ENCODE peak calls at places on chromosomes 11 and 22, in ten cellular contexts. D is heart right ventricle; P is colonic mucosa; H is ovary; G is HL-60; T is right lobe of liver; A is body of pancreas; B is heart left ventricle; L is WERI-Rb-1; O is CD8-positive, alpha-beta T cell. N is an unnamed sample. For H3K27me3, the result is how much of the 10 kb centered on the place peaks cover.

GRCh38 chr11:9533736-9534473 is 39.6 kb upstream of the WEE1 start:
- DNase-seq in T (no peak), G (no peak), H (no peak), D (no peak), A (no peak), P (no peak), B (no peak), L (no peak), O (no peak), N (no peak)

GRCh38 chr11:125393331-125393730 is 102.7 kb downstream of the FEZ1 start:
- DNase-seq in D (no peak), G (no peak), O (no peak), T (no peak), B (no peak), P (no peak), L (peak), H (no peak), A (no peak), N (no peak)

GRCh38 chr11:43555811-43556210 is 124.7 kb upstream of the HSD17B12 start:
- DNase-seq in T (peak), A (peak), D (peak), H (peak), G (no peak), P (no peak), B (no peak), L (no peak), O (no peak), N (no peak)

GRCh38 chr11:9853929-9854557 is 190.2 kb downstream of the SWAP70 start:
- DNase-seq in P (no peak), H (no peak), O (no peak), D (no peak), G (no peak), B (no peak), L (no peak), A (no peak), T (no peak), N (no peak)

GRCh38 chr11:2580061-2580421 is 119.8 kb downstream of the KCNQ1OT1 start:
- DNase-seq in D (peak), P (no peak), L (peak), H (peak), B (peak), O (no peak), T (no peak), G (no peak), A (peak), N (peak)

GRCh38 chr11:126210871-126211235 is 597 bp downstream of the RPUSD4 start:
- DNase-seq in L (no peak), H (no peak), G (no peak), T (no peak), D (no peak), O (no peak), B (no peak), A (no peak), P (no peak), N (no peak)

GRCh38 chr11:66883021-66883968 is 26.4 kb downstream of the LRFN4 start:
- DNase-seq in O (peak), H (no peak), G (no peak), A (peak), P (peak), L (peak), D (peak), B (no peak), T (no peak), N (peak)

GRCh38 chr22:46906326-46907045 is 144.0 kb downstream of the TBC1D22A start:
- DNase-seq in L (no peak), B (no peak), H (no peak), O (no peak), P (no peak), A (no peak), D (no peak), G (no peak), T (no peak), N (no peak)

GRCh38 chr11:65468874-65469333 is 29.9 kb upstream of the MALAT1 start:
- DNase-seq in P (peak), H (peak), B (peak), G (no peak), D (peak), A (peak), O (peak), L (peak), T (peak), N (no peak)

GRCh38 chr22:20549232-20549841 is 41.9 kb downstream of the MED15 start:
- DNase-seq in O (peak), A (no peak), D (no peak), L (peak), G (no peak), B (no peak), H (peak), P (no peak), T (no peak), N (no peak)

GRCh38 chr11:126413426-126413825 is 57.9 kb downstream of the ST3GAL4 start:
- DNase-seq in G (no peak), P (no peak), B (no peak), D (no peak), T (no peak), A (no peak), O (no peak), L (no peak), H (no peak), N (no peak)

GRCh38 chr11:130651266-130651855 is 202.9 kb downstream of the ADAMTS15 start:
- DNase-seq in L (no peak), O (no peak), D (no peak), B (no peak), T (no peak), A (no peak), G (no peak), H (no peak), P (no peak), N (no peak)

GRCh38 chr11:108474664-108475485 is 7.5 kb upstream of the C11orf65 start:
- DNase-seq in B (no peak), D (no peak), L (no peak), H (no peak), P (no peak), O (no peak), A (peak), G (no peak), T (peak), N (no peak)

GRCh38 chr11:96095884-96096301 is 172.0 kb upstream of the MTMR2 start:
- DNase-seq in P (peak), T (no peak), O (no peak), H (no peak), B (no peak), A (peak), D (no peak), G (no peak), L (no peak), N (no peak)

GRCh38 chr11:123233280-123233977 is 38.4 kb upstream of the CLMP start:
- DNase-seq in A (no peak), G (no peak), B (no peak), D (no peak), P (no peak), T (no peak), L (peak), H (no peak), O (no peak), N (no peak)

GRCh38 chr22:16949561-16949960 is 58.5 kb downstream of the GAB4 start:
- DNase-seq in D (no peak), A (no peak), G (no peak), O (no peak), B (no peak), H (no peak), P (no peak), T (no peak), L (no peak), N (no peak)

GRCh38 chr11:130455493-130456127 is 7.2 kb downstream of the ADAMTS15 start:
- DNase-seq in B (no peak), L (no peak), P (peak), T (no peak), D (no peak), H (no peak), O (no peak), A (no peak), G (no peak), N (no peak)

GRCh38 chr11:3834349-3835099 is 6.2 kb downstream of the RHOG start:
- DNase-seq in O (no peak), G (peak), T (peak), B (peak), L (no peak), D (no peak), A (peak), H (no peak), P (peak), N (no peak)

GRCh38 chr11:47907499-47907898 is 59.3 kb upstream of the NUP160 start:
- DNase-seq in H (no peak), P (no peak), B (no peak), O (no peak), D (no peak), T (no peak), A (no peak), L (no peak), G (no peak), N (no peak)

GRCh38 chr11:107844041-107844440 is 14.5 kb downstream of the SLC35F2 start:
- DNase-seq in B (no peak), G (no peak), O (no peak), L (no peak), T (no peak), H (no peak), P (no peak), A (no peak), D (no peak), N (no peak)

GRCh38 chr11:37500425-37500824 is 902.4 kb upstream of the RAG2 start:
- DNase-seq in T (no peak), B (no peak), G (no peak), D (no peak), O (no peak), L (no peak), P (no peak), H (no peak), A (no peak), N (no peak)

GRCh38 chr11:67345247-67345948 is 7.9 kb downstream of the POLD4 start:
- DNase-seq in O (no peak), L (no peak), G (no peak), B (no peak), H (no peak), T (no peak), P (no peak), A (no peak), D (no peak), N (no peak)

GRCh38 chr11:19777032-19777341 is 64.3 kb downstream of the NAV2 start:
- DNase-seq in P (peak), L (no peak), A (peak), T (peak), O (no peak), D (no peak), B (no peak), H (no peak), G (no peak), N (peak)

GRCh38 chr11:119795231-119795630 is 66.2 kb upstream of the NECTIN1 start:
- DNase-seq in D (no peak), H (no peak), B (no peak), G (no peak), O (no peak), L (no peak), P (no peak), A (no peak), T (no peak), N (peak)

GRCh38 chr22:27270818-27271510 is 530.6 kb downstream of the MN1 start:
- DNase-seq in P (no peak), D (peak), O (no peak), B (peak), H (no peak), T (no peak), L (peak), G (no peak), A (no peak), N (peak)

GRCh38 chr11:126062679-126063509 is at the start of gene CDON:
- DNase-seq in D (peak), H (peak), L (peak), A (peak), T (peak), O (peak), G (peak), B (peak), P (peak), N (peak)

GRCh38 chr11:128525411-128526243 is 61.7 kb downstream of the ETS1 start:
- DNase-seq in D (no peak), G (no peak), B (no peak), P (no peak), A (no peak), T (no peak), H (no peak), O (no peak), L (no peak), N (no peak)

GRCh38 chr22:29266564-29267461 is 968 bp downstream of the RHBDD3 start:
- DNase-seq in O (no peak), P (no peak), D (no peak), A (peak), G (no peak), B (no peak), T (peak), H (peak), L (peak), N (no peak)

GRCh38 chr11:121965330-121965729 is 150.7 kb downstream of the BLID start:
- DNase-seq in G (no peak), B (no peak), H (peak), T (no peak), L (no peak), D (peak), A (no peak), P (no peak), O (no peak), N (no peak)

GRCh38 chr22:40898850-40899357 is 37.0 kb upstream of the DNAJB7 start:
- DNase-seq in D (no peak), L (no peak), B (no peak), P (no peak), G (peak), O (no peak), T (no peak), A (no peak), H (no peak), N (no peak)

GRCh38 chr11:102591160-102591718 is 33.9 kb downstream of the MMP20 start:
- DNase-seq in P (no peak), O (no peak), D (no peak), T (no peak), L (no peak), G (no peak), H (no peak), B (no peak), A (no peak), N (no peak)

GRCh38 chr11:29019960-29020683 is 911.9 kb downstream of the METTL15 start:
- DNase-seq in T (no peak), D (no peak), A (peak), L (peak), P (no peak), H (no peak), G (no peak), O (no peak), B (no peak), N (no peak)

GRCh38 chr22:25651332-25651731 is 86.9 kb downstream of the GRK3 start:
- DNase-seq in O (no peak), G (no peak), L (no peak), B (no peak), P (no peak), A (no peak), H (no peak), D (no peak), T (no peak), N (no peak)

GRCh38 chr11:31240340-31240904 is 129.1 kb downstream of the DCDC1 start:
- DNase-seq in A (peak), B (no peak), P (no peak), L (peak), T (no peak), D (no peak), G (peak), O (peak), H (no peak), N (peak)

GRCh38 chr22:37285937-37286336 is 3.6 kb downstream of the CYTH4 start:
- DNase-seq in O (no peak), P (no peak), A (no peak), T (no peak), L (no peak), G (no peak), H (no peak), D (no peak), B (no peak), N (no peak)

GRCh38 chr22:39110631-39111561 is 13.9 kb downstream of the APOBEC3H start:
- DNase-seq in O (no peak), H (no peak), A (no peak), T (no peak), G (no peak), P (no peak), D (no peak), B (no peak), L (no peak), N (no peak)

GRCh38 chr11:126790550-126790981 is 210.0 kb downstream of the KIRREL3 start:
- DNase-seq in D (no peak), P (no peak), H (no peak), A (no peak), B (no peak), G (no peak), O (no peak), L (no peak), T (no peak), N (peak)

GRCh38 chr11:59205664-59206063 is 7.1 kb downstream of the MPEG1 start:
- DNase-seq in B (no peak), G (no peak), A (no peak), T (no peak), D (no peak), P (no peak), L (no peak), H (no peak), O (no peak), N (no peak)

GRCh38 chr11:5994791-5995190 is 8.0 kb upstream of the OR52L1 start:
- DNase-seq in P (no peak), G (no peak), L (no peak), A (no peak), O (no peak), D (no peak), B (no peak), T (no peak), H (no peak), N (no peak)

GRCh38 chr11:5989203-5989602 is 2.4 kb upstream of the OR52L1 start:
- DNase-seq in G (no peak), P (no peak), H (no peak), L (no peak), O (no peak), D (no peak), B (no peak), T (no peak), A (no peak), N (no peak)

GRCh38 chr11:5986885-5987284 is at the start of gene OR52L1:
- DNase-seq in G (no peak), O (no peak), B (no peak), T (no peak), P (no peak), A (no peak), H (no peak), L (no peak), D (no peak), N (no peak)

GRCh38 chr11:5992150-5992549 is 5.4 kb upstream of the OR52L1 start:
- DNase-seq in P (no peak), O (no peak), H (no peak), D (no peak), A (no peak), L (no peak), T (no peak), B (no peak), G (no peak), N (no peak)

DNA sequence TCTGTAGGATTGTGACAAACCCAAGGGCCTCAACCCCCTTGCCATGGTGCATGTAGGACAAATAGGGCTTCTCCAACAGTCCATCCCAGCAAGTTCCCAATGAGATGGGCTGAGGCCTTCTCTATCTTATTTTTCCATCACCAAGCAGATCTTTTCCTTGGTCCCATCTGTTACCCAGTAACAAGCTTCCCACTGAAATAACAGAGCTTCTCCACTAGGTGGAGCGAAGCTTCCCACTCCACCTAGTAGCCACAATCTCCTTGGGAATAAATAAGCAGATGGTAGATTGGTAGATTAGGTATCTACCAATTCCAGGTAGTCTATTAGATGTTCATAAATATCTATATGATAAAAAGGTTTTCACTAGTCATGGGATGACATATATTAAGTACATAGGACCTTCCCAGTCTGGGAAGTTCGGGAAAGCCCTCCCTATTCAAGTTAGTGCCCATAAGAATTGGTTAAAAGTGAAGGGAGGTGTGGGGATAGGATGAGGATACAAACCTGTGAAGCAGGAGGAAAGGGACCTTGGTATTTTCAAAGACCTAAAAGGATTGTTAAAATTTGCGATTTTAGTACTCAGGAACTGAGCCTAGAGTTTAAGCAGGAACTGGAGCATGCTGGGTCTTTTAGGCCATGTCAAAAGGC is 5.9 kb upstream of the OR52L1 start:
- DNase-seq in A (no peak), O (no peak), L (no peak), H (no peak), D (no peak), G (no peak), P (no peak), T (no peak), B (no peak), N (no peak)
- TF ChIP-seq CTCF in A (peak), O (no peak), L (peak), H (no peak), D (peak), G (peak), P (peak), T (peak), B (peak), N (peak)

GRCh38 chr11:117719480-117719879 is 77.5 kb downstream of the DSCAML1 start:
- DNase-seq in P (no peak), G (no peak), H (no peak), L (no peak), B (no peak), D (no peak), A (no peak), O (no peak), T (no peak), N (no peak)
- H3K27me3 ChIP-seq in P (under half), G (under half), H (under half), L (under half), B (under half), D (under half), A (under half), O (under half), T (under half), N (under half)

DNA sequence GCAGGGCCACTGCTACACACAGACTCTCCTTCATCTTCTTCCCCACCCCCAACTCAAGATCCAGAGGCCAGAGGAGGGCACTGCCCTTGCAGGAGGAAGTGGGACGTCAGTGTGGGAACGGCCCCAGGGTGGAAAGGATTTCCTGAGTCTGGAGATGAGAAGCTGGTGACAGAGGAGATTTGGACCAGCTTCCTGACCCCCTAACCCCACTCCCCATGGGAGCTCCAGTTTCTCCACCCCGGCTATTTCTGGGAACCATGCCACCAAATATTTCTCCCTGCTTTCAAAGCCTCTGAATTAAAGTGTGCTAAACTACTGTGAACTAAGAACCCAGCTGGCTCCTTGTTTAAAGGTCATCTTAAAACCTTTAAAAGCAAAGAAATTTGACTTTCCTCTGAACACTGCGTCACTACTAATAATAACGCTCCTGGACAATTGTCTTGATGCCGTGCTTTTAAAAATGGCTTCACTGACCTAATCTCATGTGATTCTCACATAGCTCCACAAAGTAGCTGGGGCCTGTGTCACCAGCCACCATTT is 46.6 kb downstream of the CWC15 start:
- DNase-seq in P (peak), H (peak), D (peak), T (peak), G (no peak), L (no peak), O (no peak), A (peak), B (peak), N (no peak)
- H3K27ac ChIP-seq in P (peak), H (peak), D (peak), T (peak), G (no peak), L (no peak), O (no peak), A (peak), B (peak), N (peak)

DNA sequence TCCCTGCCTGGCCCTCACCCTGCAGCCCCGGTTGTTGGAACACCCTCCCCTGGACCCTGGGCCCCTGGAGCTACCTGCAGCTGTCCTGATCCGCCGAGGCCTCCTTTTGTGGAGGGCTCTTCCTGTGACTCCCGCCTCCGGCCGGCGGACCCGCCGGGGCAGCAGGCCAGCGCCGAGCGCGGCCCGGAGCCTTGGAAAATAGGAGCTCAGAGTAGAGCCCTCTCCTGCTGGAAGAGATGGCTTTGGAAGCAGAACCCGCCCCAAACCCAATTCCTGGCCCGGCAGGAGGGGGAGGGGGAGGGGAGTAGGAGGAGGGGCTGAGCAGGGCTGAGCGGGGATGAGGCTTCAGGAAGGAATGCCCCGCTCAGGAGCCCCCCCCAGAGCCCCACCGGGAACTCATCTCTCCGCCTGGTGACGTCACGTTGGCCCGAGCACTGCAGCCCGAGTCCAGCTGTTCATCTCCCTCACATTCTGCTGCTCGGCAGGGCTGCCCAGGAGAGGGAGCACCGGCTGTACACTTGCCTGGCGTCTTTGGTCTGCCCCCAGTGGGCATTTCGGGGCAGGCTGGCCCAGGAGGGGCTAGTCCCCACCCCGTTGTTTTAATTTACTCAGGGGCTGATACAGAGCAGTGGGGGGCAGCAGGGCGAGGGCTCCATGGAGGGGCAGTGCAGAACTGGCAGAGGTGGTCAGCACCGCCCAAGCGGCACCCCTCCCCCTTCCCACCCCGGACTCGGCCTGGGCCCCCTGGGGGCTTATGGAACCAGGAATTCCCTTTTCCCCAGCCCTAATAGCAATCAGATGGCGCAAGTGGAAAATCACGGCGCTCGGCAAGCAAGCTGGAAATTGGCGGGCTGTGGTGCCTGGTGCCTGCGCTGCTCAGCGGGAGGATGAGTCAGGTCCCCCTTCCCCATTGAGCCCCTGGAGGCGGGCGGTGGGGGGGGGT is at the start of gene MRGPRF:
- DNase-seq in P (peak), D (peak), H (peak), G (no peak), A (peak), T (peak), L (no peak), O (no peak), B (peak), N (peak)
- TF ChIP-seq CTCF in P (no peak), D (no peak), H (no peak), G (no peak), A (no peak), T (peak), L (peak), O (no peak), B (no peak), N (no peak)

N was measured in dorsolateral prefrontal cortex.